ENCODE peak calls at places on chromosomes 13 and 19, in six cellular contexts. T is ovary, I is tibial nerve, J is body of pancreas, N is upper lobe of left lung, R is adrenal gland. X is an unnamed sample.

GRCh38 chr13:110371550-110372465 is 64.7 kb downstream of the COL4A2 start:
- DNase-seq in T (no peak), I (no peak), J (no peak), R (no peak), N (peak), X (no peak)

GRCh38 chr13:34139660-34140059 is 321.7 kb downstream of the RFC3 start:
- DNase-seq in N (no peak), T (no peak), J (no peak), R (no peak), I (no peak), X (no peak)

GRCh38 chr13:40968416-40969000 is 50.6 kb downstream of the ELF1 start:
- DNase-seq in R (no peak), T (no peak), I (no peak), J (no peak), N (no peak), X (no peak)

GRCh38 chr13:47005761-47006414 is 109.0 kb upstream of the HTR2A start:
- DNase-seq in T (no peak), N (no peak), R (no peak), J (no peak), I (no peak), X (no peak)

GRCh38 chr13:107466326-107466725 is 749.0 kb downstream of the LIG4 start:
- DNase-seq in J (no peak), R (no peak), N (no peak), T (no peak), I (no peak), X (no peak)

GRCh38 chr13:28489536-28489935 is 5.4 kb downstream of the FLT1 start:
- DNase-seq in I (no peak), R (no peak), N (no peak), J (no peak), T (no peak), X (no peak)

GRCh38 chr13:36067619-36068456 is 63.3 kb downstream of the DCLK1 start:
- DNase-seq in T (no peak), R (no peak), N (no peak), I (no peak), J (no peak), X (no peak)

GRCh38 chr13:110629735-110630134 is 14.4 kb downstream of the NAXD start:
- DNase-seq in N (no peak), I (no peak), R (no peak), J (no peak), T (no peak), X (no peak)

GRCh38 chr13:49452725-49453457 is 8.8 kb downstream of the SETDB2 start:
- DNase-seq in R (no peak), T (no peak), N (no peak), I (no peak), J (no peak), X (no peak)

GRCh38 chr19:6802336-6803035 is 30.0 kb downstream of the VAV1 start:
- DNase-seq in N (no peak), T (no peak), I (peak), R (peak), J (no peak), X (no peak)

GRCh38 chr19:19602713-19603320 is 15.7 kb downstream of the PBX4 start:
- DNase-seq in R (no peak), I (no peak), J (no peak), T (no peak), N (no peak), X (no peak)

GRCh38 chr19:19600793-19601346 is 17.6 kb downstream of the PBX4 start:
- DNase-seq in R (no peak), N (no peak), I (no peak), J (no peak), T (no peak), X (no peak)

GRCh38 chr19:19602136-19602712 is 16.3 kb downstream of the PBX4 start:
- DNase-seq in I (no peak), T (no peak), R (no peak), N (no peak), J (no peak), X (no peak)

GRCh38 chr19:19610376-19611240 is 7.9 kb downstream of the PBX4 start:
- DNase-seq in J (no peak), T (no peak), R (no peak), N (no peak), I (no peak), X (no peak)

GRCh38 chr19:19606021-19606420 is 12.5 kb downstream of the PBX4 start:
- DNase-seq in J (no peak), R (no peak), N (no peak), T (no peak), I (no peak), X (no peak)
- H3K27ac ChIP-seq in J (no peak), R (no peak), N (no peak), T (no peak), I (no peak), X (no peak)

GRCh38 chr19:3721131-3721899 is 13.1 kb downstream of the TJP3 start:
- DNase-seq in I (peak), N (peak), J (peak), T (peak), R (peak), X (peak)
- TF ChIP-seq POLR2A in I (no peak), N (peak), J (no peak), T (peak), R (no peak), X (no peak)

DNA sequence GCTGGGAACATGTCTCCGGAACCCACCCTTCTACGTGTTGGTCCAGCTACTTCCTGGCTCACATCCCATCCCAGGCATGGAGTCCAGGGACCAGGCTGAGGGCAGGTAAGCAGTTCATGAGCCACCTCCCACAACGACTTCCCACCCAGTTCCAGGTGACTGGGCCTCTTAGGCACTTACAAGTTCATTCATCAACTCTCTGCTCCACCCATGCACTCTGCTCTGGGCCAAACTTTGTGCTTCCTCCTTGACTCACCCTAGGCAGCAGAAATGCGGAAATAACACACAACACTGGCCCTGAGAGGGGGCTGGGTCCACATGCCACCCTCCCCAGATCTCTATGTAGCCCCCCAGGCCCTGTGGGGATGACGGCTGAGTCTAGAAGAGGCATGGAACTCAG is 20.5 kb downstream of the IQCN start:
- DNase-seq in T (no peak), I (no peak), R (no peak), N (no peak), J (no peak), X (no peak)
- H3K4me3 ChIP-seq in T (no peak), I (no peak), R (no peak), N (no peak), J (no peak), X (no peak)

GRCh38 chr13:48160879-48161278 is 66.0 kb upstream of the MED4 start:
- DNase-seq in T (no peak), I (peak), N (no peak), R (no peak), J (no peak), X (no peak)
- H3K27ac ChIP-seq in T (no peak), I (peak), N (peak), R (peak), J (no peak), X (peak)

DNA sequence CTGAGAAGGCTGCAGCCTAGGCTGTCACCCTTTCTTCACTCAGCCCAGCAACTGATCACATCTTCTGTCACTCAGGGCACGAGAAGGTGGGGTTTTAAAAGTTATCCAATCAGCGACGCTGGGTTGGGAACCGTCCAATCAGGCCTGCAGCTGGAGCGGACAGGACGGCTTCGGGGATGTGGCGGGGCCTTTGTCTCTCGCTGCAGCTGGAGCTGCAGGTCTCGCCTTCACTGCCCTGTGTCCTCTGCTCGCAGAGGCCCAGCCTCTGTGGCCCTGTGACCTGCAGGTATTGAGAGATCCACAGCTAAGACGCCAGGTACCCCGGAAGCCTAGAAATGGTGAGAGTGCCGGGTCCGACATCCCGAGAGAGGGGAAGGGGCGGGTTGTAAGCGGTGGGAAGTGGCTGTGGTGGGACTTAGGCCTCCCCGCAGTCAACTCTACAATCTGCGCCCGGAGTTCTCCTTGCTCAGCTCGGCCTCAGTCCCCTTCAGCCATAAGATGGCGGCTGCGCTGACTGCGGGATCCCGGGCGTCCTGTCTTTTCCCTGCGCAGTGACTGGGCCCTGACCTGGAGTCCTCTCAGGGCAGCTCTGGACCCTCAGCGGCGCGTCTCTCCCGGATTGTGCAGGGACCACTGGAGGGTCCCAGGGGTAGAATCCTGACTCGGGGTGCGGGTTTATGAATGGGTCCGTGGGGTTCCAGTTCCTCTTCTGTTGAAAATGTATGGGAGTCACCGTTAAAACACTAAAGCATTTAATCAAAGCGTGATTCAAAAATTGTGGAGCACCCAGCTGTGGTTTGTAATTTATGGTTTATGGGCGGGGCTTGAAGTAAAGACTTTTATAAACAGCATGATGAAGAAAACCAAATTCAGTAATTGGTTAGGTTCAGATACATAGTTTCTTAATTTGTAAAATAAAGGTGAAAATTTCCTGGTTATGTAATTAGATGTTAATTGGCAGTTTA is at the start of gene ZNF714:
- DNase-seq in I (peak), T (peak), R (peak), J (peak), N (peak), X (peak)
- TF ChIP-seq POLR2A in I (peak), T (peak), R (peak), J (peak), N (no peak), X (peak)

GRCh38 chr19:10433131-10433536 is 12.8 kb downstream of the PDE4A start:
- DNase-seq in R (no peak), I (no peak), T (no peak), N (no peak), J (no peak), X (no peak)

GRCh38 chr19:10431254-10431942 is 11.1 kb downstream of the PDE4A start:
- DNase-seq in T (no peak), J (peak), N (no peak), I (no peak), R (no peak), X (no peak)

GRCh38 chr19:10430505-10431253 is 10.3 kb downstream of the PDE4A start:
- DNase-seq in R (no peak), I (no peak), N (peak), J (peak), T (no peak), X (no peak)

GRCh38 chr19:10431943-10432735 is 11.8 kb downstream of the PDE4A start:
- DNase-seq in R (peak), T (no peak), I (peak), N (peak), J (peak), X (peak)

DNA sequence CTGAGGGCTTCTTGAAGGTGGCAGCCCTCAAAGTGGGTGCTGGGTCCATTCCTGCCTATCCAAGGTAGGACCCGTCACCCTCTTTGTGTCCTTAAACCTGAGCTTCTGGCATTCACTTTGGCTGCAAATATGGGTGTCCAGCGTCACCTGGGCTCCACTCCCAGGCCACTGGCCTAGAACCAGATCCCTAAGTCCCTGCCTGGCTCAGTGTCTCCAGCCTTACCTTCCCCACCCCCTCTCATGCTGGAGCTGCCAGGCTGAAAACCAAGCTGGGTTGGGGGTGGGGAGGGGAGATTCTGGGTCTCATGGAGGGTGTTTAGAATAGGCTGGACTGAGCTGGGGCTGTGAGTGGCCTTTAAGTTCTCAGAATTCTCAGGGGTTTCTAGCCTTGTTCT is 12.4 kb downstream of the PDE4A start:
- DNase-seq in T (no peak), I (no peak), N (no peak), R (no peak), J (peak), X (no peak)
- H3K4me3 ChIP-seq in T (no peak), I (no peak), N (peak), R (no peak), J (no peak), X (peak)

DNA sequence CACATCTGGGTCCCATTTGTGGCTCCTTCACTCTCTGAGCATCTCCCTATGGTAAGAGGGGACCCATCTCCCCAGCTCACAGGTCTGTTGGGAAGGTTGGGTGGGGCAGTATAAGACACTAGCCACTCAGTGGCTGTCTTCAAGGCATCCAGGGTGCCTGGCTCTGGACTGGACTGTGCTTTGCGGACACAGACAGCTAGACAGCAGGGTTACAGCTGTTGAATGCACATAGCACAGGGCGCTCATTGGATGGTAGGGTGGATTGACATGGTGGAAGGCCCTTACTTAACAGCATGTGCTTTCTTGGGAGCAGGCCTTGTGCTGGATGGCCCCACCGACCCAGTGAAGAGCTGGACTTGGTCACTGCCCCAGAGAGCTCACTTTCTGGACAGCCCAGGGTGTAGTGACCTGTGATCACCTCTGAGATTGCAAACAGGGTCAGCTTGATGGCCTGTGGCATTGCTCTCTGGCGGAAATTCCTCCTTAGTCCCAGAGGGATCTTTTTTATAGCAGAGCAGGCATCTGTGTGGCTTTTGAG is 1.9 kb downstream of the ZNF444 start:
- DNase-seq in N (no peak), T (no peak), R (no peak), I (no peak), J (no peak), X (no peak)
- H3K27ac ChIP-seq in N (peak), T (no peak), R (no peak), I (no peak), J (peak), X (peak)

GRCh38 chr13:114314074-114314912 is at the start of gene CHAMP1:
- DNase-seq in T (peak), I (peak), R (peak), N (peak), J (peak), X (peak)
- TF ChIP-seq POLR2A in T (peak), I (peak), R (peak), N (peak), J (peak), X (peak)

DNA sequence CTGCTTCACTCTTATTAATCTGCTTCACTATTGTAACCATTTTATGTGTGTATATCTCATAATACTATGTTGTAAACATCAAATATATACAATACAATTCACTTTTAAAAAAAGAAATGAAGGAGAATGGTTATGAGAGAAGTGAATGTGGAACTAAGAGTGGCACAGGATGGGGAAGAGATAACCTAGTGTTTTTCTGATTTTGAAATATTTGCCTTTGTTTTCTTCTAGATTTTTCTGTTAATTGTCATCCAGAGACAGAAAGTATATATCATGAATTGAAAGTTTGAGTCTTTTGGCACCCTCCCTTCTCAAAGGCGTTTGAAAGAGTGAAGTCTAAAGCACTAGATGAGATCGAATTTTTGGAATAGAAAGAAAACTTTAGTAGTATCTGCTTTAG is 2.8 kb downstream of the DNAJC3 start:
- DNase-seq in T (no peak), J (no peak), R (no peak), N (no peak), I (no peak), X (no peak)
- H3K4me3 ChIP-seq in T (no peak), J (no peak), R (no peak), N (no peak), I (no peak), X (no peak)